ENCODE peak calls at places on chromosomes 1 and 21, in five cellular contexts. One of them, this sample, is unnamed.

GRCh38 chr1:26003756-26004155 is 5.9 kb upstream of the PAFAH2 start:
- DNase-seq in RPMI7951: no peak
- DNase-seq in RWPE2: no peak
- DNase-seq in AG20443: no peak
- DNase-seq in midbrain: no peak
- DNase-seq in this sample: no peak

GRCh38 chr1:24351918-24352637 is 32.9 kb downstream of the GRHL3 start:
- DNase-seq in RPMI7951: peak; percentile 63
- DNase-seq in RWPE2: no peak
- DNase-seq in AG20443: peak; percentile 39
- DNase-seq in midbrain: no peak
- DNase-seq in this sample: no peak

GRCh38 chr1:109242387-109242786 is 7.0 kb upstream of the CELSR2 start:
- DNase-seq in RPMI7951: no peak
- DNase-seq in RWPE2: no peak
- DNase-seq in AG20443: peak; percentile 50
- DNase-seq in midbrain: no peak
- DNase-seq in this sample: no peak

GRCh38 chr1:214537219-214537618 is 14.2 kb downstream of the PTPN14 start:
- DNase-seq in RPMI7951: peak; percentile 40
- DNase-seq in RWPE2: no peak
- DNase-seq in AG20443: no peak
- DNase-seq in midbrain: no peak
- DNase-seq in this sample: peak; percentile 50

GRCh38 chr21:32184059-32184458 is 94.8 kb downstream of the MIS18A start:
- DNase-seq in RPMI7951: no peak
- DNase-seq in RWPE2: no peak
- DNase-seq in AG20443: no peak
- DNase-seq in midbrain: no peak
- DNase-seq in this sample: no peak

GRCh38 chr21:23968008-23968407 is 1639.3 kb downstream of the MRPL39 start:
- DNase-seq in RPMI7951: no peak
- DNase-seq in RWPE2: no peak
- DNase-seq in AG20443: no peak
- DNase-seq in midbrain: no peak
- DNase-seq in this sample: no peak

GRCh38 chr1:150815871-150816270 is 7.8 kb upstream of the CTSK start:
- DNase-seq in RPMI7951: no peak
- DNase-seq in RWPE2: no peak
- DNase-seq in AG20443: no peak
- DNase-seq in midbrain: no peak
- DNase-seq in this sample: no peak

GRCh38 chr1:61638296-61638695 is 86.6 kb downstream of the TM2D1 start:
- DNase-seq in RPMI7951: peak; percentile 15
- DNase-seq in RWPE2: no peak
- DNase-seq in AG20443: peak; percentile 47
- DNase-seq in midbrain: no peak
- DNase-seq in this sample: peak; percentile 3

GRCh38 chr1:243421784-243422183 is 165.9 kb downstream of the SDCCAG8 start:
- DNase-seq in RPMI7951: peak; percentile 79
- DNase-seq in RWPE2: no peak
- DNase-seq in AG20443: peak; percentile 70
- DNase-seq in midbrain: peak; percentile 56
- DNase-seq in this sample: peak; percentile 86

GRCh38 chr1:221174598-221174997 is 295.4 kb downstream of the HLX start:
- DNase-seq in RPMI7951: peak; percentile 51
- DNase-seq in RWPE2: no peak
- DNase-seq in AG20443: no peak
- DNase-seq in midbrain: no peak
- DNase-seq in this sample: no peak

GRCh38 chr21:44836666-44837471 is 19.0 kb upstream of the SUMO3 start:
- DNase-seq in RPMI7951: peak; percentile 24
- DNase-seq in RWPE2: no peak
- DNase-seq in AG20443: peak; percentile 71
- DNase-seq in midbrain: peak; percentile 22
- DNase-seq in this sample: peak; percentile 79

GRCh38 chr1:96845464-96845863 is 123.9 kb downstream of the PTBP2 start:
- DNase-seq in RPMI7951: peak; percentile 46
- DNase-seq in RWPE2: no peak
- DNase-seq in AG20443: peak; percentile 31
- DNase-seq in midbrain: peak; percentile 22
- DNase-seq in this sample: peak; percentile 32

GRCh38 chr1:61220531-61220930 is 138.2 kb downstream of the NFIA start:
- DNase-seq in RPMI7951: no peak
- DNase-seq in RWPE2: no peak
- DNase-seq in AG20443: no peak
- DNase-seq in midbrain: no peak
- DNase-seq in this sample: no peak

GRCh38 chr1:181469829-181470228 is 13.5 kb upstream of the CACNA1E start:
- DNase-seq in RPMI7951: peak; percentile 74
- DNase-seq in RWPE2: no peak
- DNase-seq in AG20443: peak; percentile 71
- DNase-seq in midbrain: no peak
- DNase-seq in this sample: peak; percentile 31

GRCh38 chr1:18160290-18160942 is 52.8 kb downstream of the IGSF21 start:
- DNase-seq in RPMI7951: no peak
- DNase-seq in RWPE2: no peak
- DNase-seq in AG20443: no peak
- DNase-seq in midbrain: peak; percentile 59
- DNase-seq in this sample: no peak

GRCh38 chr1:68168545-68169065 is 63.7 kb downstream of the WLS start:
- DNase-seq in RPMI7951: peak; percentile 18
- DNase-seq in RWPE2: no peak
- DNase-seq in AG20443: no peak
- DNase-seq in midbrain: no peak
- DNase-seq in this sample: no peak

This sample was measured in LHCN-M2.